ENCODE peak calls at places on chromosome 16, in six cellular contexts. W is cardiac muscle cell, Y is brain microvascular endothelial cell, H is choroid plexus epithelial cell, F is nephron progenitor cell, U is thoracic aorta. C is an unnamed sample.

GRCh38 chr16:19885456-19886060 is 910 bp upstream of the GPRC5B start:
- DNase-seq in U (no peak), F (peak; percentile 16), Y (no peak), H (peak; percentile 21), W (no peak), C (no peak)

GRCh38 chr16:1556254-1556653 is 22.8 kb downstream of the TMEM204 start:
- DNase-seq in W (no peak), F (no peak), U (no peak), Y (peak; percentile 44), H (peak; percentile 51), C (no peak)

GRCh38 chr16:88426018-88426417 is 27.1 kb upstream of the ZFPM1 start:
- DNase-seq in W (no peak), H (no peak), F (no peak), U (no peak), Y (no peak), C (no peak)

GRCh38 chr16:70432800-70433455 is 6.0 kb downstream of the ST3GAL2 start:
- DNase-seq in U (no peak), H (peak; percentile 36), W (peak; percentile 54), Y (no peak), F (no peak), C (no peak)

GRCh38 chr16:29811896-29812665 is at the start of gene PRRT2:
- DNase-seq in F (peak; percentile 88), H (peak; percentile 54), Y (no peak), W (peak; percentile 80), U (peak; percentile 50), C (peak; percentile 33)

GRCh38 chr16:27434141-27435051 is 32.4 kb downstream of the IL21R start:
- DNase-seq in W (no peak), F (no peak), Y (no peak), U (no peak), H (no peak), C (no peak)

GRCh38 chr16:14955546-14956231 is 18.4 kb downstream of the NPIPA1 start:
- DNase-seq in Y (no peak), F (no peak), H (no peak), W (no peak), U (no peak), C (no peak)

GRCh38 chr16:66416981-66417700 is 10.0 kb upstream of the BEAN1 start:
- DNase-seq in U (no peak), F (no peak), W (no peak), H (no peak), Y (no peak), C (no peak)

GRCh38 chr16:1691956-1692355 is 13.9 kb downstream of the JPT2 start:
- DNase-seq in F (no peak), W (no peak), H (peak; percentile 83), Y (peak; percentile 89), U (no peak), C (no peak)

GRCh38 chr16:14193316-14193871 is 122.3 kb downstream of the MRTFB start:
- DNase-seq in H (no peak), W (no peak), U (no peak), Y (no peak), F (no peak), C (peak; percentile 37)

GRCh38 chr16:81708459-81709368 is 70.4 kb upstream of the PLCG2 start:
- DNase-seq in Y (no peak), F (no peak), W (no peak), H (no peak), U (no peak), C (no peak)

DNA sequence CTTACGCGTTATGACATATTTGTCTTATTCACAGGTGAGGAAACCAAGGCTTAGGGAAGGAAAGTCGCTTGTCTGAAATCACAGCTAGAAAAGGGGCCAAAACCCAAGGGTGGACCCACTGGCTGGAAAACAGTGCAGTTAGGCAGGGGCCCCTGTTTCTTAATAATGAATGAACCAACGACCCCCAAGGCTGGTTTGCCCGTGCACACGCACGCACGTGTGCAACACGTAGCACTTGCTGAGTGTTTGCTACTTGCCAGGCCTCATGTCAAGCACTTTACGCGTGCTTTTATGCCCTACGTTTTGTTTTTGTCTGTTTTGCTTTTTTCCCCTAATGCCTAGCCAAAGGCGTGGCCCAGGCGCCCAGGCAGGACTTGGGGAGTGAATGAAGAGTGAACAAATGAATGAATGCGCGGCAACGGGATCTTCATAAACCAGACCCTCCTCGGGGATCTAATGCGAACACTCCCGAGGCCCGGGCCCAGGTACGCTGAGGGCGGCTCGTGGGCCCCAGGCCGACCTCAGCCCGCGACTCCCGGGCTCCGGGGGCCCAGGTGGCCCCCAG is 571 bp upstream of the USP10 start:
- DNase-seq in H (no peak), F (no peak), Y (no peak), W (no peak), U (no peak), C (peak; percentile 0)
- TF ChIP-seq CTCF in H (no peak), F (no peak), Y (no peak), W (no peak), U (no peak), C (no peak)

DNA sequence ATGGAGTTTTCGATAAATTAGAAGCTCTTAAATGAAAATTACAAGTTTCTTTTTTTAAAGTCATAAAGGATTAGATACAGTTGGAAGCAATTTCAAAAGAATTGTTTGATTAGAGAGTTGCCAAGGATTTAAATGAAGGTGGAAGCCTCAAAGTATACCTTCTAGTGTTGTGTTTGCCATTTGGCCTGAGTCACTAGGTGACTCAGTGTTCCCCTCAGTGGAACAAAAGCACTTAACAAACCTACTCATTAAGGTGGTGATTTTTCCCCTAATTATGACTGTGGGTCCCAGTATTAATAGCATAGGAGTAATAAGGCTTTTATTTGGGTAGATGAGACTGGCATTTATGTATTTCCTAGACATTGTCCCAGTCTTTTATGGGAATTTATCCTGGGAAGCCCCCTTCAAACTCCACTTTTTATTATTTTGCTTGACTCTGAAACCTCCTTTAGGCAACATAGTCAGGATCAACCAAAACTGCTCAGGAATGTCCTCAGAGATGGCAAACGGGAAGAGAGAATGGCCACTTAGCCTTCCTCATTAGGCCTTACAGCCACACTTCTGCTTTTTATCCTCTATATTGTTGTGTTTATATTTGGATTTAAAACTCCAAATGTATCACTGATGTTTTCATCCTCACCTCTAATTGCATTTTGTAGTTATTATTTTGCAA is 161.0 kb downstream of the FTO start:
- DNase-seq in Y (no peak), F (no peak), W (no peak), H (no peak), U (no peak), C (no peak)
- TF ChIP-seq CTCF in Y (no peak), F (no peak), W (no peak), H (no peak), U (no peak), C (no peak)

GRCh38 chr16:527015-527903 is at the start of gene CAPN15:
- DNase-seq in U (peak; percentile 41), Y (peak; percentile 69), F (peak; percentile 90), H (peak; percentile 86), W (peak; percentile 92), C (peak; percentile 87)
- TF ChIP-seq CTCF in U (peak; percentile 52), Y (no peak), F (no peak), H (no peak), W (no peak), C (no peak)

GRCh38 chr16:86568677-86569623 is 2.3 kb downstream of the FOXC2 start:
- DNase-seq in F (no peak), U (no peak), W (no peak), Y (no peak), H (peak; percentile 14), C (no peak)

GRCh38 chr16:86566601-86566965 is at the start of gene FOXC2:
- DNase-seq in W (peak; percentile 95), H (peak; percentile 99), Y (peak; percentile 95), F (peak; percentile 95), U (peak; percentile 85), C (no peak)

GRCh38 chr16:86566966-86567700 is 504 bp downstream of the FOXC2 start:
- DNase-seq in Y (peak; percentile 68), F (peak; percentile 73), H (peak; percentile 83), W (peak; percentile 79), U (no peak), C (no peak)

GRCh38 chr16:86569843-86570447 is 3.3 kb downstream of the FOXC2 start:
- DNase-seq in W (no peak), F (no peak), U (no peak), Y (no peak), H (peak; percentile 12), C (no peak)

GRCh38 chr16:86567701-86568571 is 1.3 kb downstream of the FOXC2 start:
- DNase-seq in Y (no peak), U (no peak), F (peak; percentile 64), W (peak; percentile 67), H (peak; percentile 45), C (no peak)
- TF ChIP-seq CTCF in Y (no peak), U (no peak), F (no peak), W (peak; percentile 12), H (no peak), C (no peak)

GRCh38 chr16:72810480-72810879 is 237.4 kb downstream of the ZFHX3 start:
- DNase-seq in F (no peak), Y (no peak), W (no peak), U (no peak), H (no peak), C (no peak)
- TF ChIP-seq CTCF in F (no peak), Y (no peak), W (no peak), U (no peak), H (no peak), C (no peak)

GRCh38 chr16:56310685-56311084 is 114.7 kb downstream of the AMFR start:
- DNase-seq in W (no peak), U (no peak), H (no peak), Y (no peak), F (no peak), C (no peak)

GRCh38 chr16:56312556-56312955 is 112.8 kb downstream of the AMFR start:
- DNase-seq in F (no peak), Y (no peak), H (no peak), U (no peak), W (no peak), C (no peak)

GRCh38 chr16:56314244-56314850 is 111.0 kb downstream of the AMFR start:
- DNase-seq in F (no peak), Y (no peak), W (no peak), U (no peak), H (no peak), C (no peak)

GRCh38 chr16:56312028-56312300 is 113.4 kb downstream of the AMFR start:
- DNase-seq in H (no peak), W (no peak), F (no peak), Y (no peak), U (no peak), C (no peak)

DNA sequence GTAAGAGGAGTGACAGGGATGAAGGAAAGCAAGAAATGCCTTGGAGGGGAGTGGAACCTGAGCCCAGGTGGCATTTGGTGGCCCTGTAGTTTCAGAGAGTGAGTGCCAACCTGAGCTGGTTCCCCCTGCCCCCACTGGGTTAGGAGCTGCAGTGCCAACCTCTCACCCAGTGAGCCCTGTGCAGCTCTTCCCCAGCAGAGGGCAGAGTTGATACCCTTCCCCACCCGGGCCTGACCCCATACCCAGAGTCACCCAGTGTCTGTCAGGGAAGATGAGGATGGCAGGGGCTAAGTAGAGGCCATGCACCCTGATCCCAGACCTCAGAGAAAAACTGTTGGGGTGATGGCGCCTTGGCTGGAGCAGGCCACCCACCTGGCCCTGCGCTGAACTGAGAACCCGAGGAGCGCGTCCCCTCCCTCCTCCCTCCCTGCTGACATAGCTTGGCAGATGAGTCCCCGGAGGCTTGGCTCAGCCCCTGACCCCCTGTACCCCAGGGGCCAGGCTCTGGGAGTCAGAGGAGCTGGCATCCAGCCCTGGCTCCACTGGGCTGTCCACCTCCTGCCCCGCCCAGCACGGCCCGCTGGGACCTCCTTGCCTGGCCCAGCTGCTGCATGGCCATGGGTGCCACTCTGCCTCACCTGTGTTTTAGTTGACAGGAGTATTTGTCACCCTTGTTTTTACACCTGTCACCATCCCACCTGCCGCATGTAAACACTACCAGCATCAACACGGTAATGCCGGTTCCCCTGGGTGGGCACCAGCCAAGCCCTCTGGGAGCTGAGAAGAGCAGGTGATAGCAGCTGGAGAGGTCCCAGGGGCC is 113.9 kb downstream of the AMFR start:
- DNase-seq in F (no peak), W (no peak), Y (no peak), H (no peak), U (no peak), C (no peak)
- TF ChIP-seq CTCF in F (no peak), W (peak; percentile 15), Y (peak; percentile 26), H (peak; percentile 17), U (no peak), C (no peak)

GRCh38 chr16:3793161-3793576 is 75.8 kb upstream of the TRAP1 start:
- DNase-seq in U (peak; percentile 23), H (peak; percentile 23), W (peak; percentile 6), F (no peak), Y (no peak), C (no peak)
- TF ChIP-seq CTCF in U (peak; percentile 42), H (peak; percentile 15), W (no peak), F (no peak), Y (no peak), C (no peak)

C was measured in CD4-positive, alpha-beta T cell.